ENCODE peak calls at places on chromosomes 7 and 10, in ten cellular contexts. T is fibroblast of lung, E is HCT116, A is mucosa of descending colon, Q is tibial artery, O is cardiac muscle cell, L is OCI-LY7, N is Peyer's patch, R is prostate gland, C is IMR-90. X is an unnamed sample. For H3K4me1, the result is how much of the 10 kb centered on the place peaks cover.

GRCh38 chr10:48655426-48656240 is 29.0 kb upstream of the WDFY4 start:
- DNase-seq in N (peak), L (no peak), Q (peak), T (peak), E (no peak), R (peak), A (peak), O (no peak), C (peak), X (no peak)

GRCh38 chr7:156140447-156140846 is 328.2 kb upstream of the SHH start:
- DNase-seq in N (no peak), T (no peak), O (no peak), C (no peak), A (no peak), E (no peak), Q (no peak), R (no peak), L (no peak), X (no peak)

GRCh38 chr7:129073738-129074137 is 18.8 kb upstream of the TNPO3 start:
- DNase-seq in R (no peak), A (no peak), L (no peak), E (no peak), Q (no peak), O (no peak), T (no peak), N (no peak), C (no peak), X (no peak)

GRCh38 chr7:19112290-19113000 is 5.0 kb downstream of the TWIST1 start:
- DNase-seq in N (no peak), Q (no peak), T (peak), O (peak), L (no peak), E (no peak), R (no peak), C (peak), A (no peak), X (no peak)

GRCh38 chr7:73557397-73558257 is at the start of gene BCL7B:
- DNase-seq in N (peak), C (peak), A (peak), R (peak), E (peak), Q (peak), T (peak), O (peak), L (peak), X (no peak)

GRCh38 chr10:5774987-5775386 is 38.2 kb downstream of the GDI2 start:
- DNase-seq in R (no peak), Q (no peak), A (no peak), N (no peak), O (no peak), E (no peak), C (no peak), L (no peak), T (no peak), X (no peak)

GRCh38 chr10:128631801-128632241 is 505.6 kb upstream of the MKI67 start:
- DNase-seq in A (no peak), T (peak), R (no peak), E (peak), L (peak), N (no peak), C (no peak), O (peak), Q (no peak), X (no peak)

GRCh38 chr7:32179567-32179966 is 109.4 kb upstream of the PDE1C start:
- DNase-seq in Q (no peak), C (peak), A (no peak), T (peak), R (no peak), N (no peak), E (no peak), L (no peak), O (no peak), X (no peak)

GRCh38 chr7:94928168-94928707 is 20.8 kb downstream of the PPP1R9A start:
- DNase-seq in L (no peak), O (no peak), Q (no peak), A (no peak), C (no peak), T (no peak), R (no peak), N (no peak), E (no peak), X (no peak)

GRCh38 chr7:117993377-117994003 is 120.2 kb upstream of the CTTNBP2 start:
- DNase-seq in E (peak), O (peak), T (peak), Q (no peak), C (peak), N (no peak), L (peak), A (peak), R (no peak), X (no peak)

GRCh38 chr10:72503694-72504438 is 122.0 kb downstream of the MICU1 start:
- DNase-seq in L (no peak), C (no peak), R (no peak), A (no peak), E (no peak), O (no peak), Q (no peak), T (peak), N (no peak), X (no peak)

GRCh38 chr7:29875741-29876140 is 69.4 kb downstream of the WIPF3 start:
- DNase-seq in A (no peak), C (no peak), L (no peak), R (no peak), E (no peak), O (no peak), Q (no peak), T (no peak), N (no peak), X (no peak)

DNA sequence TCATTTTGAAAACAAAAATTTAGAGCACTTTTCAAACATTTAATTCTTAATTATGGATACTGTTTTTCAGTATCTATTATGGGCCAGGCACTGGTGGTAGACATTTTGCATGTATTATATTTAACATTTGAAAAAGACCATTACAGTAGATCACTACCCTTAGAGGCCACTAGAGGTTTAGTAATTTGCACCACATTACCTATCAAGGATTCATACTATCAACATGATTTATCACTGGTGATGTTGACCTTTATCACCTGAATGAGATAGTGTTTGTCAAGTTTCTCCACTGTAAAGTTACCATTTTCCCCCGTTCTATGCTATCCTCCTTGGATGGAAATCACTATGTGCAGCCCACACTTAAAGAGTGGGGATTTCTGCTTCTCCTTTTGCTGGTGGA is 4.4 kb upstream of the SNX13 start:
- DNase-seq in O (no peak), R (no peak), Q (no peak), N (no peak), T (no peak), C (no peak), A (no peak), E (no peak), L (no peak), X (no peak)
- TF ChIP-seq CTCF in O (no peak), R (no peak), Q (no peak), N (peak), T (no peak), C (no peak), A (no peak), E (no peak), L (peak), X (no peak)

DNA sequence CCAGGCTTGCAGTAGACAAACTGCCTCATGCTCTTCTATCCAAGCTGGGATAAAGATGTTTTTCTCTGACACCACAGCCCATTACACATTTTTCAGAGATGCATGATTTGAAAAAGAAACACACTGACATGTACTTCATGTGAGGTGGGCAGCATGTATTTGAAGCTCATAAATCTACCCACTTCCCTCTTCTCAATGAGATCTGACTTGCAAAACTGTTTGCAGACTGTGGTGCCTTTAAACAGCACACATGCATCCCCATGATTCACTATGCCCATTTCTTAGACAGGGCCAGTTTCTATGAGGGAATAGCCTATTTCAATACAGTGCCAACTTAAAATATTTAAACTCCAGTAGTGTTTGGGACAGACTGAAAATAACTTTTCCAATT is 109.8 kb downstream of the GLI3 start:
- DNase-seq in C (no peak), T (no peak), E (no peak), Q (no peak), L (no peak), O (no peak), A (no peak), R (no peak), N (no peak), X (no peak)
- H3K4me1 ChIP-seq in C (under half), T (under half), E (under half), Q (under half), L (under half), O (half or more), A (under half), R (under half), N (under half), X (under half)

DNA sequence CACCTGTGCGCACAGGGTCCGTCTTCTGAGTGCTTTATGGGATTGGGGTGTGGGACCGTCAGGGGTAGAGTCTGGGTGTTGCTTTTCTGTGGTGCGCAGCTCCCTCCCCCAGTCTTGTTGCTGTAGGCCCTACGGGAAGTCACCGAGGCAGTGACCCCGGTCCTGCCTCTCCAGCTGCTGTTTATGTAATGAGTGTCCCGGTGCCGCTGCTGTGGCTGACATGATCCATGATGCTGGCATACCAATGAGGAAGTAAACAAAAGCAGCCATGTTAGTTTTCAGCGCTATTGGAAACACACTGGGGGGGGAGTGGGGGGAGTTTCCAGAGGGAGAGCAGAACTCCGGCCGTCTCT is 1.1 kb downstream of the TRIM8 start:
- DNase-seq in Q (peak), C (peak), A (peak), R (peak), T (peak), N (peak), E (peak), O (peak), L (peak), X (no peak)
- TF ChIP-seq CTCF in Q (no peak), C (no peak), A (no peak), R (no peak), T (no peak), N (no peak), E (no peak), O (no peak), L (no peak), X (no peak)

GRCh38 chr7:104225441-104225840 is 17.6 kb upstream of the ORC5 start:
- DNase-seq in Q (no peak), T (no peak), N (no peak), R (no peak), A (no peak), O (no peak), E (no peak), C (no peak), L (no peak), X (no peak)
- H3K4me1 ChIP-seq in Q (under half), T (under half), N (under half), R (under half), A (under half), O (under half), E (under half), C (under half), L (under half), X (under half)

DNA sequence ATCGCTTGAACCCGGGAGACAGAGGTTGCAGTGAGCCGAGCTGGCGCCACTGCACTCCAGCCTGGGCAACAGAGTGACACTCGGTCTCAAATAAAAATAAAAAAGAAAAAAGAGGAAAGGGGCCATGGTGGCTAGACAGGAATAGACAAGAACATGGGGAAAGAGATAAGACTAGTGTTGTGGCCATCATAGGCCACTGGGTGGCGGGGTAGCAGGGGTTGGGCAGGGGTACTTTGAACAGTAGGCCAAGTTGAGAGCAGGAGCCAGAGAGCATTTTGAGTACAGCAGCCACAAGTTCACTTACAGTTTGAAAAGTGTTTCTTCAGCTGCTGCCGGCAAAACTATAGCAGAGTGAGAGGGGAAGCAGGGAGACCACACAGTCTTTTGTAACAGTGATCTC is 656.0 kb downstream of the CNTNAP2 start:
- DNase-seq in A (no peak), N (no peak), O (peak), R (no peak), C (no peak), Q (no peak), T (no peak), E (no peak), L (peak), X (no peak)
- TF ChIP-seq CTCF in A (no peak), N (no peak), O (peak), R (no peak), C (no peak), Q (no peak), T (no peak), E (no peak), L (peak), X (no peak)

GRCh38 chr7:20650782-20651181 is 35.3 kb downstream of the ABCB5 start:
- DNase-seq in A (no peak), R (no peak), E (no peak), O (no peak), Q (no peak), C (no peak), N (no peak), T (no peak), L (no peak), X (no peak)
- H3K4me1 ChIP-seq in A (under half), R (under half), E (under half), O (under half), Q (under half), C (under half), N (under half), T (under half), L (under half), X (under half)

GRCh38 chr7:153413199-153413539 is 639.0 kb upstream of the DPP6 start:
- DNase-seq in L (no peak), O (no peak), N (no peak), T (no peak), E (no peak), R (no peak), A (no peak), C (no peak), Q (no peak), X (no peak)

GRCh38 chr7:153415632-153416031 is 636.6 kb upstream of the DPP6 start:
- DNase-seq in E (no peak), N (no peak), Q (no peak), L (no peak), T (no peak), O (no peak), R (no peak), A (no peak), C (no peak), X (no peak)

GRCh38 chr7:153408360-153409335 is 643.5 kb upstream of the DPP6 start:
- DNase-seq in A (no peak), T (no peak), E (no peak), Q (no peak), R (no peak), O (no peak), N (no peak), L (no peak), C (no peak), X (no peak)

GRCh38 chr7:153413540-153414287 is 638.5 kb upstream of the DPP6 start:
- DNase-seq in L (no peak), E (no peak), C (no peak), N (no peak), A (no peak), Q (no peak), T (no peak), O (no peak), R (no peak), X (no peak)

DNA sequence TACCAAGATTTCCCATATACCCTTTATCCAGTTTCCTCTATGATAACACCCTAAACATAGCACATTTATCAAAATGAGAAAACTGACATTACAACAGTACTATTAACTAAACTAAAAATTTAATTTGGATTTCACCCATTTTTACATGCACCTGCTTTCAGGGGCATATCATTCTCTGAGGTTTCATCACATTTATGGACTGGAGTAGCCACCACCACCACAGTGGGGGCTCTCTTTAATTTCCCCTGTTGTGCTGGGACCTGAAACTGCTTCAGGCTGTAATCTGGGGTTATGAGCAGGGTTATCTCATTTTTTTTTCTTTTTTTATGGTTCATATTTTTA is 637.9 kb upstream of the DPP6 start:
- DNase-seq in L (no peak), N (no peak), R (no peak), E (no peak), A (no peak), T (no peak), C (no peak), Q (no peak), O (no peak), X (no peak)
- TF ChIP-seq CTCF in L (no peak), N (no peak), R (no peak), E (no peak), A (no peak), T (no peak), C (no peak), Q (no peak), O (no peak), X (no peak)

GRCh38 chr10:62022830-62023229 is 121.3 kb downstream of the ARID5B start:
- DNase-seq in T (no peak), A (no peak), C (no peak), E (no peak), Q (no peak), N (no peak), L (no peak), O (no peak), R (no peak), X (no peak)
- H3K4me1 ChIP-seq in T (under half), A (under half), C (under half), E (under half), Q (half or more), N (under half), L (half or more), O (under half), R (under half), X (half or more)

GRCh38 chr10:130336612-130337304 is 200.6 kb downstream of the GLRX3 start:
- DNase-seq in E (no peak), C (no peak), T (no peak), Q (no peak), A (no peak), R (peak), O (no peak), N (no peak), L (no peak), X (no peak)
- TF ChIP-seq CTCF in E (peak), C (no peak), T (no peak), Q (no peak), A (no peak), R (no peak), O (no peak), N (no peak), L (no peak), X (no peak)

DNA sequence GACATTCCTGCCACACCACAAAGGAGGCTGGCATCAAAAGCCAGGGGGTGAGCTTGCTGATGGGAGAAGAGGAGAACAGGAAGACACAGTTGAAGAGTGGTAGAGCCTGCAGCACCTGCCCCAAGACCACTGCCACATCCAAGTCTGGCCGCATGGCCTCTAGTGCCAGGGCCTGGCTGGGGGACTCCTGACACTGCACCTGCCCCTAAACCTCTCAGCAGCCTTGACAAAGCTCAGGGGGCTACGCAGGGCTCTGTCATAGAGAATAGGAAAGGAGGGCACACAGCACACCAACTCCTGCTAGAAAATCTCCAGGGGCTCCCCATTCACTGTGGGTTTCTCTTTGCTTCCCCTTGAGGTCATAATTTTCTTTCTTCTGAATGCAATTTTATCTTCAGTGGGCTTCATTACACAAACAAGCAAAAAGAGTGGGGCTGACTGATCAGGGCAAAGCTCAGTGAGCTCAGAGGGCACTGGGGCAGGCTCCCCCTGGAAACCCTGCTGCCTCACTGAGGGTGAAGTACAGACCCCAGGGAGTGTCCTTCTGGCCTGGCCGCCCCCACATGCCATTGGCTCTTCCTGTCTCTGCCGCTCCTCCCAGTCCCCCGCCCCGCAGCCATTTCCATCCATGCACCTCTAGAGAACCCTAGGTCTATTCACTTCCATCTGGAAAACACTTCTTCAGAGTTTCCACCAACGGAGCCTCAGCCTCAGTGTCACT is 37.2 kb downstream of the VOPP1 start:
- DNase-seq in T (no peak), O (no peak), R (no peak), L (peak), E (no peak), C (no peak), N (no peak), Q (no peak), A (no peak), X (no peak)
- H3K4me1 ChIP-seq in T (under half), O (under half), R (under half), L (half or more), E (under half), C (under half), N (under half), Q (under half), A (under half), X (under half)

X was measured in keratinocyte.